ENCODE peak calls at places on chromosomes 12 and 14, in four cellular contexts. E, O, S and V are unnamed samples.

GRCh38 chr12:32714772-32715171 is 35.7 kb downstream of the DNM1L start:
- DNase-seq in E (no peak), O (no peak), S (no peak), V (no peak)

GRCh38 chr12:132488127-132489077 is 1.5 kb upstream of the FBRSL1 start:
- DNase-seq in E (peak), O (no peak), S (no peak), V (no peak)

GRCh38 chr12:106093246-106093645 is 45.5 kb downstream of the NUAK1 start:
- DNase-seq in E (no peak), O (no peak), S (no peak), V (no peak)

GRCh38 chr12:15627995-15628945 is 160.9 kb downstream of the EPS8 start:
- DNase-seq in E (no peak), O (no peak), S (no peak), V (no peak)

GRCh38 chr12:129404556-129404955 is 499.3 kb downstream of the TMEM132D start:
- DNase-seq in E (no peak), O (no peak), S (no peak), V (no peak)

GRCh38 chr12:21413369-21414277 is 23.8 kb upstream of the PYROXD1 start:
- DNase-seq in E (no peak), O (peak), S (no peak), V (no peak)

GRCh38 chr12:94148841-94149780 is 734 bp downstream of the PLXNC1 start:
- DNase-seq in E (peak), O (no peak), S (no peak), V (peak)

GRCh38 chr12:106145539-106146447 is 7.0 kb upstream of the NUAK1 start:
- DNase-seq in E (no peak), O (no peak), S (no peak), V (no peak)

GRCh38 chr14:69518341-69519101 is 34.0 kb downstream of the PLEKHD1 start:
- DNase-seq in E (no peak), O (no peak), S (no peak), V (no peak)

GRCh38 chr14:61925043-61925442 is 162.8 kb downstream of the SNAPC1 start:
- DNase-seq in E (no peak), O (no peak), S (no peak), V (no peak)

GRCh38 chr12:68773582-68773981 is 27.6 kb downstream of the SLC35E3 start:
- DNase-seq in E (no peak), O (no peak), S (no peak), V (no peak)

GRCh38 chr12:123057505-123058265 is 77.2 kb downstream of the ARL6IP4 start:
- DNase-seq in E (no peak), O (no peak), S (no peak), V (no peak)

GRCh38 chr14:69038449-69039286 is 59.6 kb upstream of the ACTN1 start:
- DNase-seq in E (no peak), O (no peak), S (no peak), V (no peak)

GRCh38 chr12:42261708-42262107 is 23.7 kb upstream of the YAF2 start:
- DNase-seq in E (no peak), O (no peak), S (no peak), V (no peak)

GRCh38 chr12:100248886-100249285 is 18.0 kb downstream of the DEPDC4 start:
- DNase-seq in E (no peak), O (no peak), S (no peak), V (no peak)

GRCh38 chr12:89353188-89353822 is 1.0 kb upstream of the DUSP6 start:
- DNase-seq in E (peak), O (no peak), S (no peak), V (peak)

GRCh38 chr12:124914392-124915248 is at the start of gene UBC:
- DNase-seq in E (peak), O (peak), S (no peak), V (peak)

GRCh38 chr12:100364334-100364733 is 7.5 kb downstream of the SLC17A8 start:
- DNase-seq in E (no peak), O (no peak), S (no peak), V (no peak)

GRCh38 chr12:9351136-9351535 is 142.9 kb upstream of the PZP start:
- DNase-seq in E (no peak), O (no peak), S (no peak), V (no peak)

GRCh38 chr14:71430321-71431168 is 501.7 kb upstream of the RGS6 start:
- DNase-seq in E (no peak), O (no peak), S (peak), V (no peak)

GRCh38 chr12:131123817-131124216 is 170.1 kb downstream of the ADGRD1 start:
- DNase-seq in E (no peak), O (no peak), S (no peak), V (no peak)

GRCh38 chr14:55767291-55767690 is 187.3 kb downstream of the KTN1 start:
- DNase-seq in E (no peak), O (no peak), S (no peak), V (no peak)

GRCh38 chr12:726281-727140 is 25.9 kb upstream of the WNK1 start:
- DNase-seq in E (peak), O (no peak), S (no peak), V (no peak)

GRCh38 chr12:113551563-113551962 is 79.9 kb upstream of the LHX5 start:
- DNase-seq in E (no peak), O (no peak), S (no peak), V (no peak)

GRCh38 chr14:93395227-93395626 is 35.5 kb upstream of the UNC79 start:
- DNase-seq in E (peak), O (no peak), S (no peak), V (no peak)

GRCh38 chr14:100898465-100898864 is 5.1 kb downstream of the RTL1 start:
- DNase-seq in E (no peak), O (no peak), S (no peak), V (no peak)

GRCh38 chr14:100551056-100551455 is 36.2 kb downstream of the BEGAIN start:
- DNase-seq in E (no peak), O (no peak), S (no peak), V (no peak)

GRCh38 chr12:109595321-109595902 is 21.8 kb downstream of the MVK start:
- DNase-seq in E (peak), O (no peak), S (no peak), V (no peak)

DNA sequence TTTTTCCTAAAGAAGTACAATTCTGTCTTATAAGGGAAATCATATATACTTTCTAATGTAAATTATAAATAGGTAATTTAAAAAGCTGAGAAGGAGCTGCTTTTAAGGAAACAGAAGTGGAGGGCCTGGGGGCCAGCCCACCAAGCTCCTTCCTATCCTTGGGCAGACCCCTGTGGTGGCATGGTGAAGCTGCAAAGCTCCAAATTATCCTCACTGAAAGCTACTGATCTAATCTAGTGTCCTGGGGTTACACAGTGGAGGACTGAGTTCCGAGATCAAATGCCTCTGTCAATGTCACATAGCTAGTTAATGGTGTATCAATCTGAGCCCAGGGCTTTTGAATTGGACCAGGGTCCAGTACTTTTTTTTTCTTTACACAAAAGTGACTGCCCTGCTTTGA is 355.4 kb downstream of the CEP128 start:
- DNase-seq in E (no peak), O (no peak), S (no peak), V (no peak)
- TF ChIP-seq SPI1 in E (no peak), O (no peak), S (no peak), V (no peak)

GRCh38 chr12:47189753-47190152 is 110.0 kb upstream of the AMIGO2 start:
- DNase-seq in E (no peak), O (no peak), S (no peak), V (no peak)

GRCh38 chr12:47192046-47192445 is 112.3 kb upstream of the AMIGO2 start:
- DNase-seq in E (no peak), O (no peak), S (no peak), V (no peak)

GRCh38 chr12:47190905-47191304 is 111.1 kb upstream of the AMIGO2 start:
- DNase-seq in E (no peak), O (no peak), S (no peak), V (no peak)

GRCh38 chr12:47188576-47189441 is 109.0 kb upstream of the AMIGO2 start:
- DNase-seq in E (no peak), O (no peak), S (no peak), V (no peak)

GRCh38 chr12:47190271-47190750 is 110.6 kb upstream of the AMIGO2 start:
- DNase-seq in E (peak), O (no peak), S (no peak), V (no peak)
- TF ChIP-seq SPI1 in E (peak), O (peak), S (peak), V (peak)

GRCh38 chr14:91229743-91230200 is 14.7 kb downstream of the GPR68 start:
- DNase-seq in E (peak), O (no peak), S (peak), V (peak)

GRCh38 chr14:91229005-91229382 is 15.5 kb downstream of the GPR68 start:
- DNase-seq in E (no peak), O (no peak), S (no peak), V (no peak)

GRCh38 chr14:91232052-91232451 is 12.5 kb downstream of the GPR68 start:
- DNase-seq in E (peak), O (no peak), S (no peak), V (no peak)

GRCh38 chr14:91231446-91231845 is 13.1 kb downstream of the GPR68 start:
- DNase-seq in E (peak), O (no peak), S (no peak), V (no peak)

DNA sequence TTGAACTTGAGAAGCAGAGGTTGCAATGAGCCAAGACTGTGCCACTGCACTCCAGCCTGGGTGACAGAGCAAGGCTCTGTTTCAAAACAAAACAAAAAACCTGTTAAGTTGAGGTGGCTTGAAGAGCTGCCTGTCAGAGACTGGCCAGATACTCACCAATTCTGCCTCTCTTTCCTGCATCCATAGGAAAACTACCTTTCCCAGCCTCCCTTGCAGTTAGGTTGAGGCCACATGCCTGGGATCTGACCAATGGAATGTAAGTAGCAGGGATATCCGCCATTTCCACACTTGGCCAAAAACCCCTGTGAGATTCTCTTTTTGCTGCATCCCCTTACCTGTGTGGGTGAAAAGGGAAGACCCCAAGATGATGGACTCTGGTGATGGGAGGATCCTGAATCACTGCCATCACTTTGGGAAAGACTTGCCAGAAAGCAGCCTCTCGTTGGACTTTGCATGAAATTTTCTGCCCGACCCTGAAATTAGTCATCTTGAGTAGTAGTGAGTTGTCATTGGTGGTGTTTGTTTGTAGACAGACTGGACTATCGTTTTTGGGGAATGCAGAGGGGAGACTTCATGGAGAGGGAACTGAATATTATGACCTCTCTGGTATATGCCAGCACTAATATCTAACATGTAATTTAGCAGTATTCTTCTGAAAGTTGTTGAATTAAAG is 14.0 kb downstream of the GPR68 start:
- DNase-seq in E (no peak), O (no peak), S (no peak), V (no peak)
- TF ChIP-seq SPI1 in E (no peak), O (no peak), S (no peak), V (no peak)

GRCh38 chr12:96249196-96250118 is 55.3 kb downstream of the ELK3 start:
- DNase-seq in E (no peak), O (no peak), S (no peak), V (no peak)
- TF ChIP-seq SPI1 in E (no peak), O (no peak), S (no peak), V (no peak)

GRCh38 chr14:30949651-30950050 is 75.3 kb downstream of the COCH start:
- DNase-seq in E (no peak), O (no peak), S (no peak), V (no peak)
- TF ChIP-seq SPI1 in E (no peak), O (no peak), S (no peak), V (no peak)

DNA sequence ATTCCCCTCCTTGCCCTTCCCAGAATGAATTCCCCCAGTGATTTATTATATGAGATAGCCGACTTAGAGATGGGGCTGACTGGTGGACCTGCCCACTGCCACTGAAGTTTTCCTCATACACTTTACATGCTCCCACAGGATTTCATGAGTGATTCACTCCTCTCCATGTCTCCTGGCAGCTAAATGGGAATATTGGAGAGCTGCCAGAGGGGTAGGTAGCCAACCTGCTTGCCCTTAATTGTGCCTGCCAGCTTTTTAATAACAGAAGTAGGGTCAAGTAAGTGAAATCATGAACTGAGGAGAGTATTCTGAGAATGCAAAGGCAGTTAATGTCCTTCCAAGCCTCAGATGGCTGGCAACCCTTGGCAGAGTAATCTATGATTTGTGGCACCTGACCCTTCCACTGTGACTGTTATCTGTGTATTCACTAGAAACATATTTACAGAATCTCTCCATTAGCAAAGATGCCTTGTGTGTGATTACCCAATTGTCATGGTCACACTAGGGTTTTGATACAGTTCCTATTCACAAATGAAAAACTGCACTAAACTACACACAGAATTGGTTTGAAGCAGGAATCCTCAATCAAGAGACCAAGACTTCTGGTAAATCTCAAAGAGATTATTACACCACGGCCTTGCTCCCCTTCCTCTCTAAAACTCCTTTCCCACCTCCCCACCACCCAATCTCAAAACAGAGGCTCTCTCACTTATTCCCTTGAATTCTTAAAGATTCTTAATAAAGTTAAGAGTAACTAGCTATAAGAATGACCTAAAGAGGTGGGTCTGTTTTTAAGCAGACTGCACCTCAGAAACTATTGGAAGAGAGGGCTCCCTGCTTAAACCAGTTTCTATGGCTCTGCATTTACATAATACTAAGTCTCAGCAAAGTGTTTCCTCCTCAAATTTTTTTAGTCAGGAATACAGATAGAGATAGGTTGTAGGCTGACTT is 17.2 kb downstream of the NKX2-1 start:
- DNase-seq in E (no peak), O (no peak), S (no peak), V (no peak)
- TF ChIP-seq SPI1 in E (no peak), O (no peak), S (no peak), V (no peak)

GRCh38 chr12:6376079-6376941 is 947 bp upstream of the SCNN1A start:
- DNase-seq in E (peak), O (peak), S (no peak), V (no peak)
- TF ChIP-seq SPI1 in E (no peak), O (no peak), S (no peak), V (no peak)

DNA sequence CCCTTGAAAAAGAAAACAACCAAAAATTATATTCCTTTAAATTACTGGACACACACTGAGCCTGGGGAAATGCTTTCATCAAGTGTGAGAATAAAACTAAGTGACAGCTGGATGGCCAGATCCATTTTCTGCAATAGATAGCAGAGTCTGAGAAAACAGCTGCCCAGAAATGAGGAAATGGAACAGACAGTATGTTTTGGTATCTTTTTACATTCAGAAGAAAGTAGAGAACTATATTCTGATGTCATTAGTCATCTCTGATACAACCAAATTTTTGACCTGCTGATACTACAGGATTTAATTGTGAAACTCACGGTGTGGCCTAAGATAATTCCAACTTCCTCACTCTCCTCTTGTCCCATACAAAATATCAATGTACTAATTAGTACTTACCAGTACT is 78.2 kb downstream of the HMGA2 start:
- DNase-seq in E (no peak), O (no peak), S (no peak), V (peak)
- TF ChIP-seq SPI1 in E (peak), O (no peak), S (peak), V (peak)

DNA sequence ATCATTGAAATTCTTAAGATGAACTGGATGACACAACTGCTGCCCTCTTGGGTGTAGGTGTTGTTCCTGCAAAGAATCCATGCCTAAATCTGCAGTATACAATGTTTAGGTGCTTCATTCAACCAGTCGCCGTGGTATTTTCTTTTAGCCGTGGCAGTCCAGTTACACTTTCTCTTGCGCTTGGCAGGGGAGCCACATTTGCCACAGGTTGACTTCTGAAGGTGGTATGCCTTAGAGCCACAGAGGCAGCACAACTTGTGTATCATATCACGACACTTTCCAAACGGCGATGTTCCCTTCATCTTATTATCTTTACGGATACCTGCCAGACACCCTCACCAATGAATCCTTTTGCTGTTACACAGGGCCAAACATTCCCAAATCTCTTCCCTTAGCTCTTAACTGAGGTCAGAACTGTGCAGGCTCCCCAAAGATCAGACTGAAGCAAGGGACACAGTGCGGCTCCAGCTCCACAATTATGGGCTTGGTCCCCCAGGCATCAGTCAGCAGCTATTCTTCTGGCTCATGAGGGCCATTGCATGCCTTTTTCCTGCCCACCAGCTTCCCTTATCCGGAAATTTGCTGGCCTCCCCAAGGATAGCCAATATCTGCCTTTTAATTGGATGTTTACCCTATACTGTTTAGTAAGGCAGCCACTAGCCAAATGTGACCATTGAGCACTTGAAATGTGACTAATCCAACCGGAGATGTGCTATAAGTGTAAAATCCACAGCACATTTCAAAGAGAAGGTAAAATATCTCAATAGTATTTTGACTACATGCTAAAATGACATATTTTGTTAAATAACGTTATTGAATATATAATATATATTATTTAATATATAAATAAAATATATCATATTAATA is 50.7 kb downstream of the SENP1 start:
- DNase-seq in E (no peak), O (no peak), S (no peak), V (no peak)
- TF ChIP-seq SPI1 in E (no peak), O (no peak), S (no peak), V (no peak)

GRCh38 chr14:75821828-75822521 is 159.8 kb downstream of the TGFB3 start:
- DNase-seq in E (no peak), O (no peak), S (no peak), V (no peak)
- TF ChIP-seq SPI1 in E (no peak), O (no peak), S (no peak), V (no peak)